ENCODE peak calls at places on chromosomes 13 and 19, in six cellular contexts. One of them, this sample, is unnamed.

GRCh38 chr19:51078731-51079130 is 4.0 kb downstream of the KLK14 start:
- DNase-seq in GM12878: no peak
- DNase-seq in GM12892: no peak
- DNase-seq in HepG2: no peak
- DNase-seq in H1: no peak
- DNase-seq in K562: no peak
- DNase-seq in this sample: no peak

GRCh38 chr13:46327256-46327655 is 59.8 kb downstream of the RUBCNL start:
- DNase-seq in K562: no peak
- DNase-seq in H1: no peak
- DNase-seq in GM12878: no peak
- DNase-seq in GM12892: no peak
- DNase-seq in HepG2: no peak
- DNase-seq in this sample: no peak

GRCh38 chr13:74465279-74465678 is 331.1 kb upstream of the KLF12 start:
- DNase-seq in K562: no peak
- DNase-seq in H1: no peak
- DNase-seq in HepG2: no peak
- DNase-seq in GM12878: no peak
- DNase-seq in GM12892: no peak
- DNase-seq in this sample: no peak

GRCh38 chr19:47056416-47056815 is 8.0 kb upstream of the TMEM160 start:
- DNase-seq in HepG2: no peak
- DNase-seq in GM12892: no peak
- DNase-seq in K562: no peak
- DNase-seq in H1: no peak
- DNase-seq in GM12878: no peak
- DNase-seq in this sample: no peak

GRCh38 chr19:44785271-44785670 is 7.6 kb downstream of the CBLC start:
- DNase-seq in H1: no peak
- DNase-seq in GM12878: no peak
- DNase-seq in K562: no peak
- DNase-seq in HepG2: no peak
- DNase-seq in GM12892: no peak
- DNase-seq in this sample: no peak

GRCh38 chr19:11446652-11447301 is 11.3 kb downstream of the PRKCSH start:
- DNase-seq in GM12878: no peak
- DNase-seq in H1: no peak
- DNase-seq in GM12892: peak; percentile 77
- DNase-seq in HepG2: no peak
- DNase-seq in K562: peak; percentile 86
- DNase-seq in this sample: peak; percentile 85

GRCh38 chr13:36680918-36681317 is 7.1 kb downstream of the SERTM1 start:
- DNase-seq in GM12878: no peak
- DNase-seq in K562: no peak
- DNase-seq in GM12892: no peak
- DNase-seq in HepG2: no peak
- DNase-seq in H1: no peak
- DNase-seq in this sample: no peak

GRCh38 chr13:68927387-68928026 is 1180.1 kb upstream of the ATXN8OS start:
- DNase-seq in H1: peak; percentile 43
- DNase-seq in K562: no peak
- DNase-seq in GM12878: no peak
- DNase-seq in HepG2: peak; percentile 12
- DNase-seq in GM12892: no peak
- DNase-seq in this sample: no peak

GRCh38 chr13:109595466-109595865 is 190.9 kb downstream of the IRS2 start:
- DNase-seq in K562: no peak
- DNase-seq in H1: no peak
- DNase-seq in GM12878: no peak
- DNase-seq in HepG2: no peak
- DNase-seq in GM12892: no peak
- DNase-seq in this sample: no peak

GRCh38 chr19:10389863-10390262 is 9.5 kb upstream of the TYK2 start:
- DNase-seq in H1: no peak
- DNase-seq in K562: peak; percentile 16
- DNase-seq in GM12892: no peak
- DNase-seq in GM12878: no peak
- DNase-seq in HepG2: no peak
- DNase-seq in this sample: no peak

GRCh38 chr19:36547001-36547732 is 19.1 kb upstream of the ZNF260 start:
- DNase-seq in GM12878: no peak
- DNase-seq in GM12892: no peak
- DNase-seq in H1: no peak
- DNase-seq in K562: no peak
- DNase-seq in HepG2: no peak
- DNase-seq in this sample: no peak

GRCh38 chr13:74930402-74931165 is 551.4 kb downstream of the TBC1D4 start:
- DNase-seq in GM12878: no peak
- DNase-seq in K562: no peak
- DNase-seq in GM12892: no peak
- DNase-seq in HepG2: no peak
- DNase-seq in H1: no peak
- DNase-seq in this sample: no peak

GRCh38 chr13:80814541-80814940 is 473.6 kb upstream of the SPRY2 start:
- DNase-seq in H1: no peak
- DNase-seq in K562: no peak
- DNase-seq in GM12878: no peak
- DNase-seq in HepG2: no peak
- DNase-seq in GM12892: no peak
- DNase-seq in this sample: no peak

GRCh38 chr13:19713186-19713965 is 69.4 kb downstream of the PSPC1 start:
- DNase-seq in K562: no peak
- DNase-seq in GM12878: peak; percentile 13
- DNase-seq in GM12892: no peak
- DNase-seq in H1: no peak
- DNase-seq in HepG2: no peak
- DNase-seq in this sample: no peak

GRCh38 chr13:71590654-71591148 is 276.3 kb downstream of the DACH1 start:
- DNase-seq in H1: no peak
- DNase-seq in HepG2: no peak
- DNase-seq in GM12892: no peak
- DNase-seq in GM12878: no peak
- DNase-seq in K562: no peak
- DNase-seq in this sample: no peak

DNA sequence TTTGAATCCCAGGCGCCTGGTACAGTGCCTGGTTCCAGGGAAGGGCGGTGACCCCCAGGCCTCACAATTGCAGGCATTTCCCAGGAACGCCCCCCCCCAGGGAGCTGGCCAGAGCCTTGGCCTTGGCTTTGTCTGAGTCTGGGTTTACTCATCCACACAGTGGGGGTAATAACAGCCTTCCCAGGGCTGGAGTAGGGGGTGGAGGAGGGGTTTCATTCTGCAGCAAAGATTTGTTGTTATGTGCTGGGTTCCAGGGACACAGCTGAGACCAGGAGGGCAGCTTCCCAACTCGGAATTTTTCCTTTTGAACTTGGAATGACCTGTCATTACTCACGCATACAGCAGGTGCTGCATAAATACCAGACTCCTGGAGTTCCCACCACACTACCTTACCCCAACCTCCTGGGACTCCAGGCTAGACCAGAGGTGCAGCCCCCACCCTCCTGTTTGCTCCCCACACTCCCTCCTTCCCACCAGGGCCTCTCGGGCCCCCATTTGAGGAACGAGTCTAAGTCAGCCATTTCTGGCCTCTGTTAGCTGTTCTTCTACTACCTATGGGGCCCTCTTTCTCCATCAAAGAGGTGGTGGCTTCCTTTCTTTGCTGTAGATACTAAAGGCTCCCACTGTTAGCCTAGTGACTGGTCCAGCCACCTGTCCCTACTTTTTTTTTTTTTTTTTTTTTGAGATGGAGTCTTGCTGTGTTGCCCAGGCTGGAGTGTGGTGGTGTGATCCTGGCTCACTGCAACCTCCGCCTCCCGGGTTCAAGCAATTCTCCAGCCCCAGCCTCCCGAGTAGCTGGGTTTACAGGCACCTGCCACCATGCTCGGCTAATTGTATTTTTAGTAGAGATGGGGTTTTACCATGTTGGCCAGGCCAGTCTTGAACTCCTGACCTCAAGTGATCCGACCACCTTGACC is 1.6 kb upstream of the ADAMTS10 start:
- DNase-seq in K562: no peak
- DNase-seq in H1: peak; percentile 41
- DNase-seq in GM12892: no peak
- DNase-seq in GM12878: no peak
- DNase-seq in HepG2: no peak
- DNase-seq in this sample: no peak
- TF ChIP-seq POLR2A in K562: no peak
- TF ChIP-seq POLR2A in H1: no peak
- TF ChIP-seq POLR2A in GM12892: no peak
- TF ChIP-seq POLR2A in GM12878: no peak
- TF ChIP-seq POLR2A in HepG2: no peak
- TF ChIP-seq POLR2A in this sample: no peak

DNA sequence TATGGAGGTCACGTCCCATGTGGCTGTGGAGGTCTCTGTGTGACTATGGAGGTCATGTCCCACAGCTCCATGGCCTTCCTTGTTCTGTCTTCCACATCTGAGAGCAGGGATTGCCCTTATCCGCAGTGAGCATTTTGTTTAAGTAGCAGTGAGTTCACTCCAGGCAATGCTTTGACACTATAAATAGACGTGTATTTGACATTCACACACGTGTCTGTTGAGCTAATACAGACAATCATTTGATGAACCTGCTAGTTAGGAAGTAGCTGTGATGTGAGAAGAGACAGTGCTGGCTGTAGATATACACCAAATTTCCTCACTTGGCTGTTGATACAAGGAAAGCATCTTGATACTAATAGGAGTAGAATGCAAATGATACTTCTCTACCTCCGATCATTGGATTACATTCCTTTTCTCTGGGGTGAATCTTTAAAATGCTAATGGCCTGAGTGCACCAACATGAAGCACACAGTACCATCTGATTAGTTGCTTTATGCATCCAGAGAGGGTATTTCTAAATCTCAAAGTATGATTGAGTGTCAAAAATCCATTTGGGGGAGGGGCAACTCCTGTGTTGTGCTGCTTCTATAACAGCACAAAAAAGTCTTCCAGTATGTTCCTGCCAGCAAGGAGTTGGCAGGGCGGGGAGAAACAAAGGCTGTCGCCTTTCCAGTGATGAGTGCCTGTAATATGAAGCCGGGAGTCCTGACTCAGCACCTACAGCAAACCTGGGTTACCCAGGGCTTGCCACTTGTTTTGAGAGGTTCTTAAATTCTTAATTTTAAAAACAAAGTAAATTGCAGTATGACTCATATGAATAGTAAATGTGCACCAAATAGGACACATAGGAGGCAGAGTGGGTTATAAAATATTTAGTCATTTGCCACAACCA is 7.0 kb downstream of the CUL4A start:
- DNase-seq in GM12892: no peak
- DNase-seq in K562: no peak
- DNase-seq in HepG2: peak; percentile 45
- DNase-seq in H1: no peak
- DNase-seq in GM12878: no peak
- DNase-seq in this sample: no peak
- TF ChIP-seq TAF1 in GM12892: no peak
- TF ChIP-seq TAF1 in K562: no peak
- TF ChIP-seq TAF1 in HepG2: no peak
- TF ChIP-seq TAF1 in H1: peak; percentile 41
- TF ChIP-seq TAF1 in GM12878: no peak
- TF ChIP-seq TAF1 in this sample: no peak

GRCh38 chr19:40747536-40747935 is 2.7 kb downstream of the ACTMAP start:
- DNase-seq in GM12878: no peak
- DNase-seq in K562: no peak
- DNase-seq in HepG2: no peak
- DNase-seq in GM12892: no peak
- DNase-seq in H1: no peak
- DNase-seq in this sample: no peak

GRCh38 chr19:40751065-40751923 is at the start of gene SNRPA:
- DNase-seq in GM12878: peak; percentile 92
- DNase-seq in H1: peak; percentile 93
- DNase-seq in GM12892: peak; percentile 79
- DNase-seq in HepG2: peak; percentile 97
- DNase-seq in K562: peak; percentile 86
- DNase-seq in this sample: peak; percentile 81

GRCh38 chr19:40750035-40750284 is 317 bp downstream of the ACTMAP start:
- DNase-seq in H1: no peak
- DNase-seq in K562: no peak
- DNase-seq in GM12892: no peak
- DNase-seq in HepG2: no peak
- DNase-seq in GM12878: no peak
- DNase-seq in this sample: no peak

GRCh38 chr19:40754611-40755247 is 3.7 kb downstream of the SNRPA start:
- DNase-seq in H1: no peak
- DNase-seq in GM12878: no peak
- DNase-seq in K562: no peak
- DNase-seq in HepG2: peak; percentile 62
- DNase-seq in GM12892: no peak
- DNase-seq in this sample: no peak

GRCh38 chr19:40750285-40751064 is at the start of gene ACTMAP:
- DNase-seq in HepG2: peak; percentile 99
- DNase-seq in H1: peak; percentile 99
- DNase-seq in K562: peak; percentile 98
- DNase-seq in GM12892: peak; percentile 93
- DNase-seq in GM12878: peak; percentile 99
- DNase-seq in this sample: peak; percentile 90
- TF ChIP-seq POLR2A in HepG2: peak; percentile 87
- TF ChIP-seq POLR2A in H1: no peak
- TF ChIP-seq POLR2A in K562: peak; percentile 83
- TF ChIP-seq POLR2A in GM12892: peak; percentile 83
- TF ChIP-seq POLR2A in GM12878: peak; percentile 59
- TF ChIP-seq POLR2A in this sample: peak; percentile 77

GRCh38 chr19:6022570-6023049 is 44.7 kb upstream of the RANBP3 start:
- DNase-seq in GM12878: no peak
- DNase-seq in HepG2: no peak
- DNase-seq in H1: no peak
- DNase-seq in GM12892: no peak
- DNase-seq in K562: no peak
- DNase-seq in this sample: no peak

GRCh38 chr19:6021878-6022569 is 44.1 kb upstream of the RANBP3 start:
- DNase-seq in GM12878: peak; percentile 17
- DNase-seq in HepG2: peak; percentile 85
- DNase-seq in K562: peak; percentile 87
- DNase-seq in H1: peak; percentile 46
- DNase-seq in GM12892: peak; percentile 75
- DNase-seq in this sample: peak; percentile 86

GRCh38 chr19:6023936-6024335 is 46.0 kb upstream of the RANBP3 start:
- DNase-seq in GM12878: no peak
- DNase-seq in GM12892: no peak
- DNase-seq in HepG2: no peak
- DNase-seq in K562: no peak
- DNase-seq in H1: no peak
- DNase-seq in this sample: no peak

GRCh38 chr19:6020972-6021805 is 43.2 kb upstream of the RANBP3 start:
- DNase-seq in GM12892: no peak
- DNase-seq in GM12878: no peak
- DNase-seq in HepG2: peak; percentile 19
- DNase-seq in H1: no peak
- DNase-seq in K562: no peak
- DNase-seq in this sample: no peak

GRCh38 chr19:6023085-6023682 is 45.2 kb upstream of the RANBP3 start:
- DNase-seq in GM12892: no peak
- DNase-seq in K562: no peak
- DNase-seq in HepG2: no peak
- DNase-seq in GM12878: no peak
- DNase-seq in H1: no peak
- DNase-seq in this sample: no peak
- TF ChIP-seq TAF1 in GM12892: no peak
- TF ChIP-seq TAF1 in K562: no peak
- TF ChIP-seq TAF1 in HepG2: no peak
- TF ChIP-seq TAF1 in GM12878: no peak
- TF ChIP-seq TAF1 in H1: no peak
- TF ChIP-seq TAF1 in this sample: no peak